ENCODE peak calls at places on chromosomes 13 and 19, in seven cellular contexts. S is Caco-2, C is DMS 273 treated with DMSO at 0.1 percent for 48 hours, G is breast epithelium, H is iPS-NIHi11, N is Calu3, I is C1 segment of cervical spinal cord. A is an unnamed sample.

GRCh38 chr19:34337747-34338146 is 27.2 kb upstream of the GPI start:
- DNase-seq in S (no peak), C (no peak), G (no peak), H (no peak), N (no peak), I (no peak), A (no peak)

GRCh38 chr19:50024719-50025021 is 502 bp downstream of the VRK3 start:
- DNase-seq in S (no peak), C (no peak), G (no peak), H (no peak), N (no peak), I (no peak), A (no peak)

GRCh38 chr19:56333506-56333905 is 18.9 kb upstream of the ZSCAN5A start:
- DNase-seq in S (peak), C (no peak), G (no peak), H (peak), N (peak), I (no peak), A (peak)

GRCh38 chr13:79741006-79741405 is 260.1 kb downstream of the NDFIP2 start:
- DNase-seq in S (peak), C (no peak), G (no peak), H (no peak), N (no peak), I (no peak), A (peak)

GRCh38 chr19:52898101-52898500 is 666 bp upstream of the ZNF320 start:
- DNase-seq in S (no peak), C (no peak), G (no peak), H (peak), N (no peak), I (no peak), A (no peak)

GRCh38 chr19:45076851-45077730 is 813 bp upstream of the ZNF296 start:
- DNase-seq in S (no peak), C (no peak), G (no peak), H (no peak), N (no peak), I (no peak), A (peak)

GRCh38 chr13:114076329-114076761 is 56.1 kb downstream of the RASA3 start:
- DNase-seq in S (no peak), C (no peak), G (peak), H (no peak), N (no peak), I (no peak), A (no peak)

GRCh38 chr13:79432086-79432485 is 26.0 kb upstream of the RBM26 start:
- DNase-seq in S (no peak), C (no peak), G (no peak), H (no peak), N (no peak), I (no peak), A (no peak)

GRCh38 chr13:52955505-52955904 is 73.1 kb upstream of the OLFM4 start:
- DNase-seq in S (no peak), C (no peak), G (no peak), H (peak), N (no peak), I (no peak), A (no peak)

GRCh38 chr13:41231786-41232185 is 31.6 kb downstream of the MTRF1 start:
- DNase-seq in S (no peak), C (no peak), G (no peak), H (peak), N (peak), I (no peak), A (no peak)

GRCh38 chr19:44777715-44778347 is at the start of gene CBLC:
- DNase-seq in S (peak), C (no peak), G (peak), H (peak), N (peak), I (no peak), A (peak)

GRCh38 chr13:31982124-31982523 is 49.5 kb upstream of the FRY start:
- DNase-seq in S (no peak), C (no peak), G (no peak), H (no peak), N (peak), I (no peak), A (peak)

GRCh38 chr13:97018029-97018819 is 23.9 kb upstream of the OXGR1 start:
- DNase-seq in S (peak), C (no peak), G (no peak), H (peak), N (no peak), I (no peak), A (peak)

GRCh38 chr19:42140125-42140754 is 8.0 kb upstream of the POU2F2 start:
- DNase-seq in S (peak), C (no peak), G (no peak), H (peak), N (no peak), I (peak), A (no peak)

GRCh38 chr13:107185889-107186288 is 618.0 kb upstream of the ARGLU1 start:
- DNase-seq in S (no peak), C (no peak), G (no peak), H (no peak), N (no peak), I (no peak), A (no peak)

GRCh38 chr13:113794086-113794485 is 35.1 kb downstream of the TMEM255B start:
- DNase-seq in S (no peak), C (no peak), G (peak), H (no peak), N (no peak), I (no peak), A (no peak)

A was measured in SW480.